ENCODE peak calls at places on chromosomes 16 and 17, in eight cellular contexts. W is cardiac fibroblast; V is RPMI7951; R is hypothalamus; L is activated effector memory CD4-positive, alpha-beta T cell treated with Interleukin-2 at 50 U/mL for 16 hours; U is HuH-7; F is activated T-cell treated with anti-CD3 and anti-CD28 coated beads for 1 hour; N is right atrium auricular region. X is an unnamed sample.

GRCh38 chr16:85926370-85926769 is 27.4 kb downstream of the IRF8 start:
- DNase-seq in W (no peak), V (no peak), R (no peak), L (no peak), U (no peak), F (no peak), N (no peak), X (no peak)

GRCh38 chr17:49565948-49566491 is 9.7 kb upstream of the NXPH3 start:
- DNase-seq in W (peak; percentile 80), V (no peak), R (no peak), L (no peak), U (no peak), F (no peak), N (peak; percentile 84), X (peak; percentile 74)

GRCh38 chr16:31460582-31461002 is 1.3 kb downstream of the ARMC5 start:
- DNase-seq in W (peak; percentile 75), V (peak; percentile 48), R (no peak), L (no peak), U (no peak), F (no peak), N (no peak), X (peak; percentile 58)

GRCh38 chr16:67666032-67666537 is 465 bp downstream of the ENKD1 start:
- DNase-seq in W (peak; percentile 50), V (peak; percentile 38), R (no peak), L (no peak), U (peak; percentile 69), F (no peak), N (no peak), X (no peak)

GRCh38 chr16:67129422-67129821 is 19.7 kb downstream of the PHAF1 start:
- DNase-seq in W (no peak), V (no peak), R (no peak), L (no peak), U (no peak), F (no peak), N (no peak), X (no peak)

GRCh38 chr16:22693670-22694340 is 120.2 kb upstream of the HS3ST2 start:
- DNase-seq in W (no peak), V (no peak), R (no peak), L (no peak), U (no peak), F (no peak), N (no peak), X (no peak)

GRCh38 chr16:66695935-66696668 is 441 bp downstream of the CMTM4 start:
- DNase-seq in W (no peak), V (no peak), R (no peak), L (no peak), U (peak; percentile 39), F (no peak), N (no peak), X (peak; percentile 53)

GRCh38 chr17:47305302-47305923 is 18.3 kb upstream of the EFCAB13 start:
- DNase-seq in W (peak; percentile 95), V (peak; percentile 87), R (no peak), L (no peak), U (no peak), F (no peak), N (no peak), X (peak; percentile 89)

GRCh38 chr16:10579965-10580918 is at the start of gene EMP2:
- DNase-seq in W (peak; percentile 76), V (peak; percentile 76), R (peak; percentile 3), L (no peak), U (peak; percentile 74), F (no peak), N (peak; percentile 74), X (peak; percentile 76)

GRCh38 chr17:81966343-81967243 is 5.6 kb upstream of the NOTUM start:
- DNase-seq in W (peak; percentile 66), V (peak; percentile 49), R (no peak), L (no peak), U (no peak), F (no peak), N (no peak), X (no peak)

GRCh38 chr16:78842950-78843349 is 743.5 kb downstream of the WWOX start:
- DNase-seq in W (no peak), V (no peak), R (no peak), L (no peak), U (no peak), F (no peak), N (no peak), X (no peak)